ENCODE peak calls at places on chromosomes 7 and 10, in four cellular contexts. One of them, this sample, is unnamed.

GRCh38 chr7:106717997-106718871 is 57.3 kb upstream of the CCDC71L start:
- DNase-seq in neural progenitor cell: no peak
- DNase-seq in HFF-Myc: peak; percentile 99
- DNase-seq in lower lobe of right lung: no peak
- DNase-seq in this sample: no peak

GRCh38 chr7:157302314-157302711 is 34.5 kb upstream of the DNAJB6 start:
- DNase-seq in HFF-Myc: no peak
- DNase-seq in lower lobe of right lung: peak; percentile 85
- DNase-seq in neural progenitor cell: no peak
- DNase-seq in this sample: peak; percentile 88

GRCh38 chr7:84497873-84498272 is 303.3 kb upstream of the SEMA3A start:
- DNase-seq in HFF-Myc: no peak
- DNase-seq in lower lobe of right lung: no peak
- DNase-seq in neural progenitor cell: no peak
- DNase-seq in this sample: no peak

GRCh38 chr7:129777195-129777844 is 165.8 kb downstream of the NRF1 start:
- DNase-seq in HFF-Myc: no peak
- DNase-seq in lower lobe of right lung: no peak
- DNase-seq in neural progenitor cell: peak; percentile 38
- DNase-seq in this sample: no peak

GRCh38 chr10:15141136-15142067 is 27.1 kb downstream of the NMT2 start:
- DNase-seq in lower lobe of right lung: no peak
- DNase-seq in HFF-Myc: no peak
- DNase-seq in neural progenitor cell: peak; percentile 53
- DNase-seq in this sample: no peak

GRCh38 chr7:124349443-124349842 is 316.6 kb upstream of the TMEM229A start:
- DNase-seq in neural progenitor cell: no peak
- DNase-seq in HFF-Myc: no peak
- DNase-seq in lower lobe of right lung: no peak
- DNase-seq in this sample: no peak

GRCh38 chr10:27366769-27367168 is 126.2 kb upstream of the ACBD5 start:
- DNase-seq in HFF-Myc: no peak
- DNase-seq in neural progenitor cell: no peak
- DNase-seq in lower lobe of right lung: no peak
- DNase-seq in this sample: no peak

GRCh38 chr7:127751723-127752448 is 99.9 kb downstream of the SND1 start:
- DNase-seq in lower lobe of right lung: no peak
- DNase-seq in HFF-Myc: no peak
- DNase-seq in neural progenitor cell: no peak
- DNase-seq in this sample: no peak

GRCh38 chr10:11104772-11105675 is 87.4 kb downstream of the CELF2 start:
- DNase-seq in neural progenitor cell: no peak
- DNase-seq in lower lobe of right lung: no peak
- DNase-seq in HFF-Myc: no peak
- DNase-seq in this sample: no peak

GRCh38 chr7:99562832-99563231 is 4.4 kb downstream of the ZNF655 start:
- DNase-seq in HFF-Myc: peak; percentile 98
- DNase-seq in lower lobe of right lung: no peak
- DNase-seq in neural progenitor cell: no peak
- DNase-seq in this sample: no peak

GRCh38 chr7:954330-955238 is at the start of gene ADAP1:
- DNase-seq in lower lobe of right lung: peak; percentile 76
- DNase-seq in neural progenitor cell: peak; percentile 81
- DNase-seq in HFF-Myc: no peak
- DNase-seq in this sample: peak; percentile 68

GRCh38 chr10:71522438-71523144 is 125.9 kb downstream of the CDH23 start:
- DNase-seq in lower lobe of right lung: no peak
- DNase-seq in HFF-Myc: no peak
- DNase-seq in neural progenitor cell: peak; percentile 44
- DNase-seq in this sample: peak; percentile 2

GRCh38 chr7:111568419-111568818 is 6.1 kb upstream of the IMMP2L start:
- DNase-seq in neural progenitor cell: no peak
- DNase-seq in lower lobe of right lung: no peak
- DNase-seq in HFF-Myc: no peak
- DNase-seq in this sample: no peak

This sample was measured in mucosa of descending colon.